ENCODE peak calls at places on chromosomes 1 and 21, in four cellular contexts. S, T, A and R are unnamed samples.

GRCh38 chr1:93446837-93447451 is 974 bp upstream of the FNBP1L start:
- DNase-seq in T (peak; percentile 6), S (peak; percentile 28), A (no peak), R (peak; percentile 65)

GRCh38 chr21:39776589-39776988 is 31.6 kb downstream of the IGSF5 start:
- DNase-seq in A (no peak), S (no peak), T (no peak), R (no peak)

GRCh38 chr1:246160905-246161304 is 346.2 kb downstream of the SMYD3 start:
- DNase-seq in S (no peak), A (no peak), T (no peak), R (no peak)

GRCh38 chr1:31977361-31978131 is 36.1 kb upstream of the KHDRBS1 start:
- DNase-seq in A (peak; percentile 68), T (peak; percentile 50), S (peak; percentile 41), R (peak; percentile 68)

GRCh38 chr1:103520822-103521221 is 4.7 kb upstream of the RNPC3 start:
- DNase-seq in T (no peak), S (no peak), A (no peak), R (no peak)

GRCh38 chr1:211344335-211344664 is 17.7 kb downstream of the TRAF5 start:
- DNase-seq in A (no peak), S (no peak), T (no peak), R (no peak)

GRCh38 chr1:156126043-156126700 is 11.7 kb downstream of the LMNA start:
- DNase-seq in S (peak; percentile 40), T (peak; percentile 72), A (peak; percentile 88), R (peak; percentile 57)

GRCh38 chr1:59580257-59580656 is 234.5 kb upstream of the HOOK1 start:
- DNase-seq in S (no peak), A (no peak), T (no peak), R (no peak)

GRCh38 chr1:215473943-215474342 is 93.2 kb upstream of the KCTD3 start:
- DNase-seq in S (no peak), A (no peak), T (no peak), R (no peak)

GRCh38 chr21:25350056-25350455 is 257.2 kb downstream of the MRPL39 start:
- DNase-seq in A (peak; percentile 68), S (no peak), T (no peak), R (no peak)

GRCh38 chr1:169745015-169745861 is 11.4 kb upstream of the SELE start:
- DNase-seq in T (no peak), S (peak; percentile 97), A (no peak), R (no peak)

GRCh38 chr21:18245493-18245967 is 897 bp downstream of the CHODL start:
- DNase-seq in A (peak; percentile 51), S (peak; percentile 39), T (no peak), R (no peak)

GRCh38 chr1:154295408-154296235 is 23.2 kb downstream of the HAX1 start:
- DNase-seq in T (no peak), S (no peak), A (no peak), R (peak; percentile 48)

GRCh38 chr1:7679873-7680790 is 91.0 kb upstream of the VAMP3 start:
- DNase-seq in A (peak; percentile 63), T (peak; percentile 31), S (no peak), R (peak; percentile 74)

GRCh38 chr1:153728305-153729066 is 636 bp downstream of the INTS3 start:
- DNase-seq in S (peak; percentile 49), A (peak; percentile 78), T (peak; percentile 39), R (peak; percentile 37)

GRCh38 chr1:89900323-89900722 is 79.5 kb downstream of the LRRC8D start:
- DNase-seq in T (no peak), A (no peak), S (no peak), R (no peak)

GRCh38 chr1:248926401-248927182 is 20.6 kb downstream of the PGBD2 start:
- DNase-seq in T (no peak), A (no peak), S (no peak), R (peak; percentile 20)

GRCh38 chr1:175823401-175823800 is 80.0 kb upstream of the TNR start:
- DNase-seq in T (no peak), S (no peak), A (no peak), R (no peak)

GRCh38 chr1:117051224-117052064 is 8.7 kb upstream of the TTF2 start:
- DNase-seq in T (no peak), S (no peak), A (no peak), R (no peak)

GRCh38 chr1:198811436-198811835 is 172.6 kb downstream of the PTPRC start:
- DNase-seq in T (no peak), S (no peak), A (no peak), R (no peak)

GRCh38 chr1:59484090-59484489 is 187.2 kb downstream of the FGGY start:
- DNase-seq in S (no peak), A (no peak), T (peak; percentile 29), R (no peak)

GRCh38 chr1:62175568-62176179 is 19.0 kb upstream of the L1TD1 start:
- DNase-seq in A (peak; percentile 71), S (peak; percentile 47), T (no peak), R (peak; percentile 46)

GRCh38 chr1:940121-941026 is 16.7 kb downstream of the SAMD11 start:
- DNase-seq in S (peak; percentile 27), A (no peak), T (no peak), R (peak; percentile 90)

GRCh38 chr1:224564491-224565084 is 51.5 kb upstream of the CNIH3 start:
- DNase-seq in T (no peak), S (no peak), A (no peak), R (no peak)

DNA sequence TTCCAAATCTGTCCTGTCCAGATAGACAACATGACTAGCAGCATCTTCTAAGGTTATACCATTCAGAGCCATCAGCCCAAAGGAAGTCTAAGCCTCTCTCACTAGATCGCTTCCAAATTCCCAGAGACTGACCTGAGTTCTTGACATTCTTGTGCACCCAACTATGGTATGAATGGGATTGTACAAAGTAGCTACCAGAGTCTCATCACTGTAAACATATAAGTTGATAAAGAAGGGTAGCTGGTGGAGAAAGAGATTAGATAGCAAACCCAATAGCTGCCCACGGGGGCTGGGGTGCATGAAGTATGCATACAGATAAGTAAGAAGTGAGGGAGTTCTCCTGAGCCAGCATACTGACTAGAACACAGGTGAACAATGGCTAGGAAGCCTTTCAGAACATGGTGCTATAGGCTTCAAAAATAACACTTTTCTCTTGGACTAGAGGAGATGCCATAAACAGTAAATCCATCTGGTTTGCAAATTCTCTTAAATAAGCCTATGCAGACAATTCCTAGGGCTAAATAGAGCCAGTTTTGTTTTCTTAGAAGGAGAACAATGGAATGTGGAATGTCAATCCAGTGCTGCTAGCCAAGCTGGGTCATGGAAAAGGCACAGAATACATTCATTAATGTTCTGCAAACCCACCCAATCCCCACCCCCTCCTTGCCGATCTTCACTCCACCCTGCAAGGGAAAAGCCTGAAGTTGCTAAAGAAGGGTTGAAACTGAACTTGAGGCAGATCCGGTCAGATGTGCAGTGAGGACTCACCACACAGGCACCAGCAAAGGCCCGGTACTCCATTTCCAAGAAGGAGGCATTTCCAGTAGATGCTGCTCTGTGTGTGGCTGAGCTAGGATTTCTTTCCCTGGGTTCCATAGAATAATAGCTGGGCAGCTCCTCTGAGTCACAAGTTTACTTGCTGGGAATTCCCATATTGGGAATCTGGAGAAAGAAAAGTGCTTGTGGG is 179.8 kb downstream of the PLPP3 start:
- DNase-seq in A (no peak), T (no peak), S (no peak), R (no peak)
- TF ChIP-seq RNF2 in A (no peak), T (no peak), S (no peak), R (no peak)

GRCh38 chr1:109989656-109990653 is 5.4 kb downstream of the AHCYL1 start:
- DNase-seq in S (no peak), T (no peak), A (no peak), R (no peak)

GRCh38 chr1:109985251-109986053 is 887 bp downstream of the AHCYL1 start:
- DNase-seq in A (no peak), S (no peak), T (no peak), R (no peak)

GRCh38 chr1:109986054-109986444 is 1.5 kb downstream of the AHCYL1 start:
- DNase-seq in T (no peak), A (no peak), S (no peak), R (no peak)

GRCh38 chr1:109991400-109991925 is 6.9 kb downstream of the AHCYL1 start:
- DNase-seq in A (no peak), S (no peak), T (no peak), R (no peak)

DNA sequence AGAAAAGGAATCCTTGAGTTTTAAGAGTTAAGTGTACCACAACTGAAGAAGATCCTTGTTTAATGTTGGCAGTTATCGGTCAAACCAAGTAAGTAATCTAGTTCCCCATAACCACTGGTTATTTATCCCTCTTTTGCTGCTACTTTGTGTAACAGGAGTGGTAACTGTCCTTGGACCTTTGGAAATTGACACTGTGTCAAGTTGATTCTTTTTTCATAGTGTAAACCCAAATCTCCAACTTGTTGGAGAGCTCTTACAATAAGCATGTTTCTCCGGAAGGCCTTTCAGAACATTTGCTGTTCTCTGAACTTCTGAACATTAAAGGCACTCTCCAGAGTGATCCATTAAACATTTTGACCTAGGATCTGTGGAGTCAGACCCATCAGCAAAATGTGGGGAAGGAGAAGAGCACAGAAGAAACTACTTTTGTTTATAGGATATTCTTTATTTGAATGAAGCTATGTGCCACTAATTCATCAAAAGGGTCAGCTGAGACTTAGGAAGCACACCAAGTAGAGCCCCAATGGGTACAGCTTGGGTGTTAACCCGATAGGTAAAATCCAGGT is 3.9 kb downstream of the AHCYL1 start:
- DNase-seq in T (no peak), A (no peak), S (peak; percentile 56), R (no peak)
- H3K4me3 ChIP-seq in T (no peak overlapping the region), A (no peak overlapping the region), S (peak overlapping the region; percentile 94), R (no peak overlapping the region)

GRCh38 chr1:208069317-208069716 is 158.4 kb upstream of the CD34 start:
- DNase-seq in S (no peak), A (no peak), T (no peak), R (no peak)
- TF ChIP-seq RNF2 in S (no peak), A (no peak), T (no peak), R (no peak)

GRCh38 chr1:94593611-94594010 is 52.1 kb upstream of the F3 start:
- DNase-seq in S (no peak), A (peak; percentile 37), T (no peak), R (no peak)
- H3K4me3 ChIP-seq in S (no peak overlapping the region), A (no peak overlapping the region), T (no peak overlapping the region), R (no peak overlapping the region)

GRCh38 chr1:40407453-40407852 is 33.9 kb downstream of the SMAP2 start:
- DNase-seq in S (no peak), A (no peak), T (no peak), R (no peak)

GRCh38 chr1:40401427-40402201 is 28.1 kb downstream of the SMAP2 start:
- DNase-seq in S (no peak), T (no peak), A (no peak), R (no peak)

GRCh38 chr1:40405812-40406211 is 32.3 kb downstream of the SMAP2 start:
- DNase-seq in S (no peak), T (no peak), A (no peak), R (no peak)

GRCh38 chr1:40409467-40409866 is 35.9 kb downstream of the SMAP2 start:
- DNase-seq in A (no peak), T (no peak), S (no peak), R (no peak)

DNA sequence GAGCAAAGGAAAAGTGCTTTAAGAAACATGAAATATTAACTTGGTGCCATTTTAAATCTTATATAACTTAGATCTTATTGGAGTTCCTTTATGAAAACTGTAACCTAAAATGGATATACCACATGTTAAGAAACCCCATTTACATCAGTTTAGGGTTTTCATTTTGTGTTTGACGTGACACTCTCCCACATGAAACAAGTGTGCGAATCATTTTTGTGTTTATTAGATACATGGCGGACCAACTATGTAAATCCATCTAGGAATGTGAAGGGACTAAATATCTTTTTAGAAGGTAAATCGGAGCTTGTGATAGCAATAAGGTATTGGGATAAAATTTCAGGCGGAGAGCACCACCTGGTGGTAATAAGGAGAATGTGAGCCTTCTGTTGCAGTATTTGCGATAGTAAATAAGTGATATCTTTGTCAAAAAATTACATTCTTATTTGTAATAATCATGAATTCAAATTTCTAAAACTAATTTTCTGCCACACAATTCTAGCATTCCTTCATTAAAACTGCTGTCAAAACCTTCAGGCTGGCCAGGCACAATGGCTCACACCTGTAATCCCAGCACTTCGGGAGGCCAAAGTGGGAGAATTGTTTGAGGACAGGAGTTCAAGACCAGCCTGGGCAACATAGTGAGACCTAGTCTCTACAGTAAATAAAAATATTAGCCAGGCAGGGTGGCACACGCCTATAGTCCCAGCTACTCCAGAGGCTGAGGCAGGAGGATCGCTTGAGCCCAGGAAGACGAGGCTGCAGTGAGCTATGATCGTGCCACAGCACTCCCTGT is 31.3 kb downstream of the SMAP2 start:
- DNase-seq in T (peak; percentile 13), A (no peak), S (peak; percentile 60), R (peak; percentile 51)
- TF ChIP-seq RNF2 in T (no peak), A (no peak), S (no peak), R (no peak)